ENCODE peak calls at places on chromosomes 13 and 19, in seven cellular contexts. One of them, this sample, is unnamed.

GRCh38 chr13:24723206-24723605 is 40.8 kb upstream of the RNF17 start:
- DNase-seq in NCI-H1105: no peak
- DNase-seq in activated T-cell treated with anti-CD3 and anti-CD28 coated beads, Interleukin-2, amount 50 U/mL, for 72 hours: no peak
- DNase-seq in AG04450: no peak
- DNase-seq in NCI-H1417: no peak
- DNase-seq in ELR: no peak
- DNase-seq in amniotic epithelial cell: no peak
- DNase-seq in this sample: no peak

GRCh38 chr19:2616741-2617392 is 85.6 kb downstream of the GNG7 start:
- DNase-seq in AG04450: no peak
- DNase-seq in NCI-H1417: no peak
- DNase-seq in NCI-H1105: no peak
- DNase-seq in ELR: no peak
- DNase-seq in amniotic epithelial cell: peak
- DNase-seq in activated T-cell treated with anti-CD3 and anti-CD28 coated beads, Interleukin-2, amount 50 U/mL, for 72 hours: peak
- DNase-seq in this sample: no peak

GRCh38 chr19:5150902-5151741 is 182.2 kb downstream of the KDM4B start:
- DNase-seq in ELR: no peak
- DNase-seq in activated T-cell treated with anti-CD3 and anti-CD28 coated beads, Interleukin-2, amount 50 U/mL, for 72 hours: no peak
- DNase-seq in NCI-H1417: no peak
- DNase-seq in AG04450: no peak
- DNase-seq in NCI-H1105: no peak
- DNase-seq in amniotic epithelial cell: no peak
- DNase-seq in this sample: no peak

GRCh38 chr13:114059946-114060860 is 72.2 kb downstream of the RASA3 start:
- DNase-seq in activated T-cell treated with anti-CD3 and anti-CD28 coated beads, Interleukin-2, amount 50 U/mL, for 72 hours: no peak
- DNase-seq in ELR: no peak
- DNase-seq in AG04450: no peak
- DNase-seq in NCI-H1105: no peak
- DNase-seq in NCI-H1417: no peak
- DNase-seq in amniotic epithelial cell: no peak
- DNase-seq in this sample: no peak

GRCh38 chr19:18496167-18496979 is 25.5 kb downstream of the ELL start:
- DNase-seq in ELR: peak
- DNase-seq in amniotic epithelial cell: peak
- DNase-seq in activated T-cell treated with anti-CD3 and anti-CD28 coated beads, Interleukin-2, amount 50 U/mL, for 72 hours: peak
- DNase-seq in AG04450: no peak
- DNase-seq in NCI-H1417: no peak
- DNase-seq in NCI-H1105: peak
- DNase-seq in this sample: no peak

GRCh38 chr13:102191951-102192461 is 209.8 kb downstream of the FGF14 start:
- DNase-seq in NCI-H1105: no peak
- DNase-seq in AG04450: no peak
- DNase-seq in ELR: peak
- DNase-seq in NCI-H1417: no peak
- DNase-seq in amniotic epithelial cell: peak
- DNase-seq in activated T-cell treated with anti-CD3 and anti-CD28 coated beads, Interleukin-2, amount 50 U/mL, for 72 hours: no peak
- DNase-seq in this sample: no peak

GRCh38 chr13:24135674-24136300 is 24.7 kb upstream of the SPATA13 start:
- DNase-seq in AG04450: no peak
- DNase-seq in NCI-H1105: no peak
- DNase-seq in activated T-cell treated with anti-CD3 and anti-CD28 coated beads, Interleukin-2, amount 50 U/mL, for 72 hours: no peak
- DNase-seq in amniotic epithelial cell: peak
- DNase-seq in ELR: peak
- DNase-seq in NCI-H1417: no peak
- DNase-seq in this sample: no peak

GRCh38 chr19:12400618-12401502 is at the start of gene ZNF799:
- DNase-seq in amniotic epithelial cell: peak
- DNase-seq in activated T-cell treated with anti-CD3 and anti-CD28 coated beads, Interleukin-2, amount 50 U/mL, for 72 hours: peak
- DNase-seq in AG04450: peak
- DNase-seq in NCI-H1105: peak
- DNase-seq in NCI-H1417: peak
- DNase-seq in ELR: peak
- DNase-seq in this sample: peak

GRCh38 chr19:11142528-11143171 is 12.9 kb downstream of the SPC24 start:
- DNase-seq in NCI-H1105: no peak
- DNase-seq in activated T-cell treated with anti-CD3 and anti-CD28 coated beads, Interleukin-2, amount 50 U/mL, for 72 hours: no peak
- DNase-seq in NCI-H1417: no peak
- DNase-seq in AG04450: peak
- DNase-seq in amniotic epithelial cell: peak
- DNase-seq in ELR: peak
- DNase-seq in this sample: peak

This sample was measured in fibroblast of the conjunctiva.